ENCODE peak calls at places on chromosome 7, in four cellular contexts. P is OCI-M1, Z is iris pigment epithelial cell, M is HFF-Myc. O is an unnamed sample.
A peak's percentile ranks its signal among the peaks of the same experiment; 100 is the strongest.

GRCh38 chr7:2863461-2864066 is 19.5 kb upstream of the GNA12 start:
- DNase-seq in M (peak; percentile 93), Z (peak; percentile 98), P (peak; percentile 79), O (no peak)

GRCh38 chr7:140375808-140376730 is 22.3 kb downstream of the SLC37A3 start:
- DNase-seq in Z (no peak), P (peak; percentile 15), M (no peak), O (no peak)

GRCh38 chr7:47600199-47601118 is 18.5 kb upstream of the TNS3 start:
- DNase-seq in M (no peak), Z (peak; percentile 92), P (peak; percentile 9), O (no peak)

GRCh38 chr7:3482147-3482921 is 181.3 kb downstream of the SDK1 start:
- DNase-seq in M (no peak), Z (peak; percentile 65), P (peak; percentile 0), O (no peak)

GRCh38 chr7:5284304-5285281 is 1.9 kb downstream of the SLC29A4 start:
- DNase-seq in Z (peak; percentile 15), P (peak; percentile 37), M (no peak), O (peak; percentile 53)

GRCh38 chr7:79461660-79462059 is 8.2 kb upstream of the MAGI2 start:
- DNase-seq in P (peak; percentile 92), M (no peak), Z (peak; percentile 94), O (no peak)

GRCh38 chr7:37045786-37046185 is 321.5 kb upstream of the AOAH start:
- DNase-seq in Z (no peak), M (no peak), P (peak; percentile 59), O (no peak)

GRCh38 chr7:87600130-87601124 is at the start of gene ABCB1:
- DNase-seq in P (peak; percentile 90), M (no peak), Z (peak; percentile 80), O (no peak)

GRCh38 chr7:130723784-130724183 is 10.2 kb downstream of the KLF14 start:
- DNase-seq in P (no peak), M (no peak), Z (peak; percentile 12), O (no peak)

GRCh38 chr7:110856704-110857103 is 234.2 kb upstream of the LRRN3 start:
- DNase-seq in M (no peak), Z (peak; percentile 28), P (no peak), O (no peak)

GRCh38 chr7:117283371-117283770 is 39.5 kb downstream of the WNT2 start:
- DNase-seq in P (no peak), Z (peak; percentile 91), M (no peak), O (no peak)

GRCh38 chr7:106774768-106775551 is 90.1 kb upstream of the PIK3CG start:
- DNase-seq in P (peak; percentile 97), M (no peak), Z (peak; percentile 89), O (no peak)

GRCh38 chr7:21944616-21945373 is 904 bp downstream of the CDCA7L start:
- DNase-seq in P (peak; percentile 5), M (no peak), Z (peak; percentile 34), O (no peak)

O was measured in NCI-H446.